ENCODE peak calls at places on chromosomes 5 and 9, in six cellular contexts. Q is CD8-positive, alpha-beta T cell; G is lung; R is stomach; J is transverse colon; O is naive thymus-derived CD4-positive, alpha-beta T cell. Y is an unnamed sample.

GRCh38 chr5:66518753-66519152 is 77.4 kb upstream of the MAST4 start:
- DNase-seq in J (no peak), R (no peak), O (no peak), G (no peak), Q (no peak), Y (no peak)

GRCh38 chr9:134391319-134392231 is 65.3 kb downstream of the RXRA start:
- DNase-seq in O (peak; percentile 43), G (no peak), Q (peak; percentile 74), J (peak; percentile 54), R (no peak), Y (no peak)

GRCh38 chr5:82942083-82942881 is 134.9 kb downstream of the TMEM167A start:
- DNase-seq in O (no peak), J (no peak), Q (no peak), R (no peak), G (no peak), Y (no peak)

GRCh38 chr5:134392301-134392700 is 19.4 kb downstream of the CDKN2AIPNL start:
- DNase-seq in J (no peak), G (no peak), Q (no peak), O (no peak), R (no peak), Y (no peak)

GRCh38 chr9:110189001-110189400 is 19.0 kb downstream of the C9orf152 start:
- DNase-seq in G (peak; percentile 76), J (peak; percentile 77), O (no peak), Q (no peak), R (peak; percentile 85), Y (peak; percentile 15)

GRCh38 chr5:154677921-154678320 is 77.3 kb upstream of the LARP1 start:
- DNase-seq in Q (no peak), O (no peak), J (no peak), R (no peak), G (no peak), Y (no peak)

GRCh38 chr5:73067213-73067612 is 53.2 kb upstream of the TMEM171 start:
- DNase-seq in J (no peak), R (no peak), Q (no peak), O (no peak), G (no peak), Y (no peak)

GRCh38 chr5:90747693-90748092 is 189.1 kb downstream of the ADGRV1 start:
- DNase-seq in Q (no peak), J (no peak), R (no peak), O (no peak), G (no peak), Y (no peak)

GRCh38 chr5:1785062-1785461 is 14.6 kb downstream of the MRPL36 start:
- DNase-seq in G (no peak), Q (peak; percentile 34), R (no peak), J (no peak), O (no peak), Y (no peak)

GRCh38 chr9:137372693-137373610 is 50.0 kb downstream of the EXD3 start:
- DNase-seq in J (no peak), Q (no peak), G (no peak), R (no peak), O (no peak), Y (no peak)

GRCh38 chr9:103242025-103242424 is 246.9 kb downstream of the CYLC2 start:
- DNase-seq in R (no peak), G (no peak), O (no peak), J (no peak), Q (no peak), Y (no peak)

GRCh38 chr9:108386859-108387384 is 468.9 kb downstream of the ACTL7B start:
- DNase-seq in G (no peak), Q (no peak), O (no peak), J (no peak), R (no peak), Y (no peak)

GRCh38 chr5:100726116-100726515 is 177.0 kb downstream of the ST8SIA4 start:
- DNase-seq in O (no peak), R (no peak), J (no peak), Q (no peak), G (no peak), Y (no peak)

DNA sequence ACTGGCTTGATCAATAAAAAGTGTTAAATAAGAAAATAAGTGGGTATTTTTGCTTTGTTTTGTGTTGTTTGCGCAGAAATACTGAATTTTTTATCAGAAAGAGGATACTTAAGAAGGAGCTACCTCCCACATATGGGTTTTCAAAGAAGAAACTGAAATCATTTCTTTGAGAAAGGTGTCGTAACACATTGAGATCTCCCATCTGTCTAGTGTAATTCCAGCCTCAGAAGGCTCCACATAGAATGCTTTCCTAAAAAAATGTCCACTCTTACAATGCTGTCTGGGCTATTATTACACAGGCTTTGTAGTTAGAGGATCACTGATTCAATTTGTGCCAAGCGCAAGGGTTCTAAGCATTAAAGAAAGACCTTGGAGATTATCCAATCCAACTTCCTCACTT is 226.2 kb downstream of the EPB41L4A start:
- DNase-seq in G (no peak), R (no peak), Q (no peak), O (no peak), J (no peak), Y (no peak)
- H3K27ac ChIP-seq in G (no peak overlapping the region), R (no peak overlapping the region), Q (no peak overlapping the region), O (no peak overlapping the region), J (no peak overlapping the region), Y (no peak overlapping the region)

GRCh38 chr5:131285637-131286399 is 22.0 kb downstream of the CDC42SE2 start:
- DNase-seq in O (no peak), G (no peak), Q (no peak), R (no peak), J (no peak), Y (no peak)

GRCh38 chr5:131286400-131286715 is 22.5 kb downstream of the CDC42SE2 start:
- DNase-seq in Q (no peak), R (no peak), J (no peak), O (no peak), G (no peak), Y (no peak)

GRCh38 chr5:131288328-131288727 is 24.5 kb downstream of the CDC42SE2 start:
- DNase-seq in O (no peak), G (no peak), J (no peak), Q (no peak), R (no peak), Y (no peak)

GRCh38 chr5:131289738-131290137 is 25.9 kb downstream of the CDC42SE2 start:
- DNase-seq in O (no peak), J (no peak), G (no peak), R (no peak), Q (no peak), Y (no peak)
- H3K4me3 ChIP-seq in O (peak overlapping the region; percentile 55), J (no peak overlapping the region), G (no peak overlapping the region), R (no peak overlapping the region), Q (peak overlapping the region; percentile 42), Y (no peak overlapping the region)

GRCh38 chr5:135568923-135569360 is 9.8 kb downstream of the CXCL14 start:
- DNase-seq in J (no peak), O (no peak), G (no peak), Q (no peak), R (no peak), Y (no peak)
- H3K9me3 ChIP-seq in J (no peaks in the 10 kb centered on the region), O (no peaks in the 10 kb centered on the region), G (no peaks in the 10 kb centered on the region), Q (no peaks in the 10 kb centered on the region), R (no peaks in the 10 kb centered on the region), Y (no peaks in the 10 kb centered on the region)

GRCh38 chr9:95055851-95056551 is 261.5 kb downstream of the FANCC start:
- DNase-seq in O (no peak), J (no peak), Q (no peak), R (no peak), G (no peak), Y (no peak)
- H3K27ac ChIP-seq in O (no peak overlapping the region), J (peak overlapping the region; percentile 89), Q (no peak overlapping the region), R (peak overlapping the region; percentile 80), G (peak overlapping the region; percentile 80), Y (no peak overlapping the region)

GRCh38 chr9:86549920-86550319 is 195.7 kb upstream of the TUT7 start:
- DNase-seq in R (no peak), O (no peak), J (no peak), G (no peak), Q (no peak), Y (no peak)
- H3K4me3 ChIP-seq in R (no peak overlapping the region), O (no peak overlapping the region), J (no peak overlapping the region), G (no peak overlapping the region), Q (no peak overlapping the region), Y (no peak overlapping the region)

GRCh38 chr9:135489188-135489918 is 9.8 kb downstream of the PPP1R26 start:
- DNase-seq in J (no peak), O (no peak), R (no peak), G (no peak), Q (no peak), Y (no peak)

GRCh38 chr9:135487281-135488012 is 7.9 kb downstream of the PPP1R26 start:
- DNase-seq in R (no peak), J (no peak), G (no peak), O (no peak), Q (no peak), Y (no peak)

GRCh38 chr9:135488013-135488330 is 8.4 kb downstream of the PPP1R26 start:
- DNase-seq in R (no peak), G (no peak), O (no peak), Q (no peak), J (no peak), Y (no peak)

GRCh38 chr9:135490166-135490870 is 10.2 kb upstream of the MRPS2 start:
- DNase-seq in R (no peak), Q (no peak), J (no peak), G (no peak), O (no peak), Y (no peak)

DNA sequence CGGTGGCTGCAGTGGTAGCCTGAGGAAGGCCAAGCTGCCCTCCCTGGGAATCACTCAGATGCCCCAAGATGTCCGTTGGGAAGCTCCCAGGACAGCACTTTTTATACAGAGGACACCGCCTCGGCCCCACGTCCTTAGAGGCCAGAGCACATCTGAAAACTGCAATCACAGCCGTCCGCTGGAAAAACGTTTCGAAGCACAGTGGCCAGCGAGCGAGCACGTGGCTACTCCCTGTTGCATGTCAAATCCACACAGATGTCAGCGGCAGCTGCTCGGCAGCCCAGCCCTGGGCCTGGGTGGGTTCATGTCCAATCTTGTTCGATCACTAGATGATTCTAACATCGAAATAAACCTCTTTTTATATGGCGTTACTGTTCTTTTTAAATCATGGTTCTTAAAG is 8.9 kb downstream of the PPP1R26 start:
- DNase-seq in J (no peak), O (no peak), G (no peak), R (no peak), Q (no peak), Y (no peak)
- H3K9me3 ChIP-seq in J (no peaks in the 10 kb centered on the region), O (no peaks in the 10 kb centered on the region), G (no peaks in the 10 kb centered on the region), R (no peaks in the 10 kb centered on the region), Q (no peaks in the 10 kb centered on the region), Y (no peaks in the 10 kb centered on the region)

DNA sequence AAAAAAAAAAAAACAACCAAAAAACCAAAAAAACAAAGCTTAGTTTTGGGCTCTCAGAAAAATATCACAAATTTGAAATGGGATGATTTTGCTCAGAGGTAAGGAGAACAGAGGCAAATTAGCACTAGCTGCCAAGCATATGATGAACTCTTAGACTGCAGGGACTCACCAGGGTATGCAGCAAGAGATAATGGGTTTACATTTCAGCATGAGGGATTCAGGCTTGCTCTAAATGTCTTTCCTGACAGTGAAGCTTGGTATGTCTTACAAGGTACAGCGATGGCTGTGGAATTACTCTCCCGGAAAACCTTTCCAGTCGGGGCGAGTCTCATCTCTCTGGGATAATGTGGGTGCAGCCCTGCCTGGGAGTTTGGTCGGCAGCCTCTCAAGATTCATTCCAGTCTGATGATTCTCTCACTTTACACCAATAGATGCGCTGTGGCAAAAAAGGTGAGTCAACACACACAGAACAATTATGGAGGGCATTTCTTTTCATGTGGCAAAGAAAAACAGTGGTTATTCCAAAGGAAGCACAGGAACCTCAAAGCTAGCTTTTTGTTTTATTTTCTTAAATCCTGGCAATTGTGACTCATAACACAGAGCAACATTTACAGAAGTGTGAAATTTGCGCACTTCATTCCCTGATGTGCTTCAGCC is 190.2 kb downstream of the DCP2 start:
- DNase-seq in G (no peak), R (no peak), O (no peak), J (no peak), Q (no peak), Y (no peak)
- H3K27ac ChIP-seq in G (no peak overlapping the region), R (no peak overlapping the region), O (no peak overlapping the region), J (no peak overlapping the region), Q (no peak overlapping the region), Y (no peak overlapping the region)

Y was measured in adrenal gland.